ENCODE peak calls at places on chromosomes 4 and X, in seven cellular contexts. One of them, this sample, is unnamed.

GRCh38 chr4:9999956-10000551 is 21.2 kb downstream of the SLC2A9 start:
- DNase-seq in esophagus muscularis mucosa: no peak
- DNase-seq in psoas muscle: no peak
- DNase-seq in IMR-90: peak; percentile 17
- DNase-seq in upper lobe of left lung: no peak
- DNase-seq in epithelial cell of esophagus: peak; percentile 71
- DNase-seq in BJ: no peak
- DNase-seq in this sample: no peak

GRCh38 chr4:138311771-138312535 is 69.8 kb upstream of the SLC7A11 start:
- DNase-seq in BJ: no peak
- DNase-seq in IMR-90: peak; percentile 28
- DNase-seq in esophagus muscularis mucosa: no peak
- DNase-seq in upper lobe of left lung: no peak
- DNase-seq in epithelial cell of esophagus: no peak
- DNase-seq in psoas muscle: no peak
- DNase-seq in this sample: no peak

GRCh38 chr4:139301821-139302611 is at the start of gene NDUFC1:
- DNase-seq in upper lobe of left lung: peak; percentile 65
- DNase-seq in BJ: no peak
- DNase-seq in epithelial cell of esophagus: peak; percentile 66
- DNase-seq in esophagus muscularis mucosa: no peak
- DNase-seq in IMR-90: peak; percentile 35
- DNase-seq in psoas muscle: peak; percentile 76
- DNase-seq in this sample: peak; percentile 67

GRCh38 chr4:48668254-48669017 is 111.6 kb downstream of the FRYL start:
- DNase-seq in IMR-90: no peak
- DNase-seq in BJ: no peak
- DNase-seq in epithelial cell of esophagus: peak; percentile 86
- DNase-seq in esophagus muscularis mucosa: no peak
- DNase-seq in upper lobe of left lung: no peak
- DNase-seq in psoas muscle: no peak
- DNase-seq in this sample: no peak

GRCh38 chr4:40721730-40722171 is 28.0 kb upstream of the NSUN7 start:
- DNase-seq in epithelial cell of esophagus: peak; percentile 78
- DNase-seq in upper lobe of left lung: no peak
- DNase-seq in BJ: no peak
- DNase-seq in IMR-90: peak; percentile 58
- DNase-seq in esophagus muscularis mucosa: no peak
- DNase-seq in psoas muscle: no peak
- DNase-seq in this sample: no peak

GRCh38 chr4:150070464-150071170 is 7.6 kb upstream of the DCLK2 start:
- DNase-seq in psoas muscle: no peak
- DNase-seq in esophagus muscularis mucosa: no peak
- DNase-seq in upper lobe of left lung: no peak
- DNase-seq in IMR-90: no peak
- DNase-seq in BJ: no peak
- DNase-seq in epithelial cell of esophagus: no peak
- DNase-seq in this sample: no peak

GRCh38 chrX:145464650-145465049 is 217.3 kb downstream of the SPANXN1 start:
- DNase-seq in esophagus muscularis mucosa: no peak
- DNase-seq in BJ: no peak
- DNase-seq in IMR-90: no peak
- DNase-seq in psoas muscle: no peak
- DNase-seq in upper lobe of left lung: no peak
- DNase-seq in epithelial cell of esophagus: no peak
- DNase-seq in this sample: no peak

GRCh38 chrX:15468036-15468435 is 25.1 kb downstream of the PIR start:
- DNase-seq in esophagus muscularis mucosa: no peak
- DNase-seq in epithelial cell of esophagus: peak; percentile 84
- DNase-seq in BJ: peak; percentile 12
- DNase-seq in IMR-90: peak; percentile 67
- DNase-seq in psoas muscle: peak; percentile 50
- DNase-seq in upper lobe of left lung: peak; percentile 26
- DNase-seq in this sample: no peak

GRCh38 chrX:23844502-23845138 is 61.6 kb downstream of the SAT1 start:
- DNase-seq in psoas muscle: no peak
- DNase-seq in BJ: no peak
- DNase-seq in epithelial cell of esophagus: no peak
- DNase-seq in upper lobe of left lung: peak; percentile 28
- DNase-seq in esophagus muscularis mucosa: no peak
- DNase-seq in IMR-90: peak; percentile 45
- DNase-seq in this sample: no peak

GRCh38 chr4:52037730-52038108 is 380 bp downstream of the SGCB start:
- DNase-seq in epithelial cell of esophagus: no peak
- DNase-seq in BJ: no peak
- DNase-seq in esophagus muscularis mucosa: no peak
- DNase-seq in IMR-90: peak; percentile 33
- DNase-seq in upper lobe of left lung: no peak
- DNase-seq in psoas muscle: peak; percentile 65
- DNase-seq in this sample: no peak

GRCh38 chrX:139203681-139204575 is 326.6 kb upstream of the F9 start:
- DNase-seq in esophagus muscularis mucosa: no peak
- DNase-seq in psoas muscle: peak; percentile 58
- DNase-seq in IMR-90: no peak
- DNase-seq in epithelial cell of esophagus: peak; percentile 30
- DNase-seq in upper lobe of left lung: no peak
- DNase-seq in BJ: no peak
- DNase-seq in this sample: no peak
- TF ChIP-seq CTCF in esophagus muscularis mucosa: no peak
- TF ChIP-seq CTCF in psoas muscle: no peak
- TF ChIP-seq CTCF in IMR-90: no peak
- TF ChIP-seq CTCF in epithelial cell of esophagus: no peak
- TF ChIP-seq CTCF in upper lobe of left lung: no peak
- TF ChIP-seq CTCF in BJ: no peak
- TF ChIP-seq CTCF in this sample: no peak

DNA sequence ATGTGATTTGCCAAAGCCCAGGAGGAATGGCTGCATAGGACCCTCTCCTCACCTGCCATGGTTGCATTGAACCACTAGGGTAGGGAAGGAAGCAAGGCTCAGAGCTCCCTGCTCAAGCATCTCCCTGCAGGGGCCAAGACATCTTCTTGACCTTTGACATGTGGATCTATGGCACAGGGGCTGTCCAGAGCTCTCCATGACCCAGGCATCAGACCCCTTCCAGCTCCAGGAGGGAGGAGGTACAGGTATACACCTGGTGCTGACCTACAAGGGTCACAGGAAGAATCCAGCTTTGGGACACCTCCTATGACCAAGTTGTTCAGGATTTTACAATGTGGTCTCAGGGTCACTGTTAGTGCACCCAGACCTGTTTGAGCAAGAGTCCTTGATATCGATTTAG is 23.2 kb upstream of the ASMTL start:
- DNase-seq in IMR-90: no peak
- DNase-seq in esophagus muscularis mucosa: peak; percentile 50
- DNase-seq in BJ: no peak
- DNase-seq in upper lobe of left lung: no peak
- DNase-seq in epithelial cell of esophagus: no peak
- DNase-seq in psoas muscle: no peak
- DNase-seq in this sample: peak; percentile 12
- TF ChIP-seq CTCF in IMR-90: no peak
- TF ChIP-seq CTCF in esophagus muscularis mucosa: no peak
- TF ChIP-seq CTCF in BJ: no peak
- TF ChIP-seq CTCF in upper lobe of left lung: no peak
- TF ChIP-seq CTCF in epithelial cell of esophagus: no peak
- TF ChIP-seq CTCF in psoas muscle: no peak
- TF ChIP-seq CTCF in this sample: no peak

DNA sequence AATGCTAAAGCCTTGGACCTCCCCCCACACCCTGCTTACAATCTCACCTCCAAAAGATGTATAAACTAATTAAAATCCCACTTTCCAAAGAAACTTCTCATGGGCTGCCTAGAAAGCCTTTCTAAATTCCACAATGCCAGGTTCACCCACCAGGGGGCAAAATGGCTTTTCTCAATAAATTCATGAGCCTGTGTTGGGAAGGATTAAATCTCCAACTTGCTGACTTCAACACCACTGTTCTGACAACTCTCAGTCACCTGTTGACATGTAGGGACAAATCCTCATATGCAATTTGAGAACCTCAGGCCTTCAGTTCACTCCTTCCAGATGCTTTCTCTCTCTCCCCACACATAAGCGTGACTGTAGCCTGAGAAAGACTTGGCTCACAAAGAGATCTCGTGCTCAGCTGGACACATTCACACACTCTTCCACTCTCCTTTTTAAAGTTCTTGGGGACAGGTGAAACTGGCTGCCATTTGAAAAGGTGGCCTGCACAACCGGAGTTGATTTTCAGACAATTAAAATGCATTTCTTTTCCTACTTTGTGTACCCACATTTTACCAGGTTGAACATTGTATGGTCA is 88.6 kb upstream of the PRPS2 start:
- DNase-seq in esophagus muscularis mucosa: no peak
- DNase-seq in epithelial cell of esophagus: peak; percentile 79
- DNase-seq in upper lobe of left lung: no peak
- DNase-seq in IMR-90: no peak
- DNase-seq in psoas muscle: no peak
- DNase-seq in BJ: no peak
- DNase-seq in this sample: no peak
- TF ChIP-seq CTCF in esophagus muscularis mucosa: no peak
- TF ChIP-seq CTCF in epithelial cell of esophagus: peak; percentile 66
- TF ChIP-seq CTCF in upper lobe of left lung: no peak
- TF ChIP-seq CTCF in IMR-90: peak; percentile 18
- TF ChIP-seq CTCF in psoas muscle: no peak
- TF ChIP-seq CTCF in BJ: peak; percentile 27
- TF ChIP-seq CTCF in this sample: no peak

DNA sequence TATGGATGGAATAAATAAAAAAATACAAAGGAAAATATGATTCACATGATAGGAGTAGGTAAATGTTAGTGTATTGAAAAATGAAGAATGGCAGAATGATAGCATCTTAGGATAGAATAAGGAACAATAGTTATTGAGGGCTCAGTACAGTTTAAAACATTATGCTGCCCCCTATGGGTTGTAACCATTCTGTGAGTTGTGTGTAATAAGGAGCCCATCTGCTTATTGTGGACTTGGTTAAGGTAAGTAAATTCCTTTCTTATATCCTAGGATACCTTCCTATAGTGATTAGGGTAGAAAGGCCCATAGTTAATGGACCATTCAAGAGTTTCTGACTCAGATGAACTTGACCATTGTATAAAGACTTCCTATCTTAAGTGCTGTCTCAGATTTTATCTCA is 195.8 kb downstream of the PDHA2 start:
- DNase-seq in upper lobe of left lung: no peak
- DNase-seq in IMR-90: no peak
- DNase-seq in esophagus muscularis mucosa: no peak
- DNase-seq in epithelial cell of esophagus: peak; percentile 69
- DNase-seq in BJ: no peak
- DNase-seq in psoas muscle: no peak
- DNase-seq in this sample: no peak
- TF ChIP-seq CTCF in upper lobe of left lung: no peak
- TF ChIP-seq CTCF in IMR-90: no peak
- TF ChIP-seq CTCF in esophagus muscularis mucosa: no peak
- TF ChIP-seq CTCF in epithelial cell of esophagus: peak; percentile 43
- TF ChIP-seq CTCF in BJ: no peak
- TF ChIP-seq CTCF in psoas muscle: no peak
- TF ChIP-seq CTCF in this sample: no peak

GRCh38 chr4:61426229-61426628 is 226.1 kb downstream of the ADGRL3 start:
- DNase-seq in upper lobe of left lung: no peak
- DNase-seq in psoas muscle: no peak
- DNase-seq in BJ: no peak
- DNase-seq in epithelial cell of esophagus: no peak
- DNase-seq in IMR-90: no peak
- DNase-seq in esophagus muscularis mucosa: no peak
- DNase-seq in this sample: no peak
- TF ChIP-seq CTCF in upper lobe of left lung: no peak
- TF ChIP-seq CTCF in psoas muscle: no peak
- TF ChIP-seq CTCF in BJ: no peak
- TF ChIP-seq CTCF in epithelial cell of esophagus: no peak
- TF ChIP-seq CTCF in IMR-90: no peak
- TF ChIP-seq CTCF in esophagus muscularis mucosa: no peak
- TF ChIP-seq CTCF in this sample: no peak

DNA sequence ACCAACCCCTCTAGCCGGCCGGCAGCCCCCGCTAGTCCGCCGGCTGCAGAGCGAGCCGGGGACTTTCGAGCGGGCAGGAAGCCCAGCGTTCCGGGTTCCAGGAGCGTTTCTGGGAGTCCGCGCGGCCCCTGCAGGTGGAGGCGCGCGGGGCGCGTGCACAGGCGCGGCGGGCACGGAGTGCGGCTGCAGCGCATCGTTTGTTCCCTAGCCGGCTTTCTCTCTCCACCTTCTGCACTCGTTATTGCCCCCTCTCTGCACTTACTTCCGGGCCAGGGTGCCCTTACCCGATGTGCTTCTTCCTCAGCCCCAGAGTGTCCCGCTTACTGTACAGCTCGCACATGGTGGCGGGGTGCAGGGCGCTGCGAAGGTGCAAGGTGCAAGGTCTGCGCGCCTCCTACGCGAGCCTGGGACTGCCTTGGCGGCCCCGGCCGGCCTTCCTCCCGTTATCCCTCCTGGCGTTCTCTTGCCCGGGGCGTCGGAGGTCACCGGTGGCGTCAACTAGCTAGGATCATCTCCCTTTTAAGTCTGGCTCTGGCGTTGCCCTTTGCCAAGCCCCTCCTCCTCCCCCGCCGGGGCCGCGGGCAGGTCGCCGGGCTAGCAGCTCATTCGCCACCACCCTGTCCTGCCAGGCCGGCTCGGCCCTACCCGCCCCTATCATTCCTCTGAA is at the start of gene ETNPPL:
- DNase-seq in upper lobe of left lung: no peak
- DNase-seq in IMR-90: no peak
- DNase-seq in epithelial cell of esophagus: no peak
- DNase-seq in esophagus muscularis mucosa: no peak
- DNase-seq in BJ: no peak
- DNase-seq in psoas muscle: peak; percentile 67
- DNase-seq in this sample: peak; percentile 14
- TF ChIP-seq CTCF in upper lobe of left lung: no peak
- TF ChIP-seq CTCF in IMR-90: no peak
- TF ChIP-seq CTCF in epithelial cell of esophagus: no peak
- TF ChIP-seq CTCF in esophagus muscularis mucosa: no peak
- TF ChIP-seq CTCF in BJ: no peak
- TF ChIP-seq CTCF in psoas muscle: no peak
- TF ChIP-seq CTCF in this sample: no peak

DNA sequence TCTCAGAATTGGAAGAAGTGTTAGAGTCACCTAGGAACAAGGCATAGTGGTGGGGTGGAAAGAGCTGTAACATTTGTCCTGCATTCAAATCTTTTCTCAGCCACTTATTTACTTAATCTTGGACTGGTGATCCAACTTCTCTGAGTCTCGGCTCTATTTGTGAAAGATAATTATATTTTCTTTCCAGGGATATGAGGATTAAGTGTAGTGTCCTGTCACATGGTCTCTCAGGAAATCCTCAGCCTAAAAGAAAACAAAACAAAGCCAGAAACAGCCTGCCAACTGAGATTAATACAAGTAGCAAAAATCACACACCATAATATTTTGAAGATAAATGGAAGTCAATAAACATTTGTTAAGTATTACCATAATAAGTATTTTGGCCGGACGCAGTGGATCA is 33.3 kb upstream of the ETNPPL start:
- DNase-seq in psoas muscle: no peak
- DNase-seq in upper lobe of left lung: no peak
- DNase-seq in epithelial cell of esophagus: no peak
- DNase-seq in esophagus muscularis mucosa: peak; percentile 45
- DNase-seq in BJ: no peak
- DNase-seq in IMR-90: no peak
- DNase-seq in this sample: no peak
- TF ChIP-seq CTCF in psoas muscle: no peak
- TF ChIP-seq CTCF in upper lobe of left lung: no peak
- TF ChIP-seq CTCF in epithelial cell of esophagus: no peak
- TF ChIP-seq CTCF in esophagus muscularis mucosa: no peak
- TF ChIP-seq CTCF in BJ: no peak
- TF ChIP-seq CTCF in IMR-90: no peak
- TF ChIP-seq CTCF in this sample: no peak